ENCODE peak calls at places on chromosomes 13 and 19, in nine cellular contexts. One of them, this sample, is unnamed.
A peak's percentile ranks its signal among the peaks of the same experiment; 100 is the strongest.

GRCh38 chr13:46492946-46493345 is 60.0 kb upstream of the LRCH1 start:
- DNase-seq in mammary epithelial cell: peak; percentile 16
- DNase-seq in suprapubic skin: no peak
- DNase-seq in breast epithelium: no peak
- DNase-seq in heart left ventricle: no peak
- DNase-seq in small intestine: peak; percentile 48
- DNase-seq in uterus: no peak
- DNase-seq in GM23248: peak; percentile 65
- DNase-seq in heart right ventricle: no peak
- DNase-seq in this sample: peak; percentile 9

GRCh38 chr13:113920606-113921306 is 53.1 kb downstream of the C13orf46 start:
- DNase-seq in mammary epithelial cell: no peak
- DNase-seq in heart left ventricle: no peak
- DNase-seq in small intestine: no peak
- DNase-seq in uterus: no peak
- DNase-seq in GM23248: no peak
- DNase-seq in suprapubic skin: peak; percentile 40
- DNase-seq in breast epithelium: peak; percentile 7
- DNase-seq in heart right ventricle: no peak
- DNase-seq in this sample: no peak

GRCh38 chr13:27868639-27869435 is 51.0 kb upstream of the PDX1 start:
- DNase-seq in heart left ventricle: no peak
- DNase-seq in suprapubic skin: no peak
- DNase-seq in breast epithelium: no peak
- DNase-seq in mammary epithelial cell: no peak
- DNase-seq in small intestine: peak; percentile 77
- DNase-seq in uterus: no peak
- DNase-seq in heart right ventricle: no peak
- DNase-seq in GM23248: peak; percentile 52
- DNase-seq in this sample: no peak

GRCh38 chr13:47555235-47555634 is 445.8 kb downstream of the SUCLA2 start:
- DNase-seq in heart left ventricle: no peak
- DNase-seq in mammary epithelial cell: peak; percentile 45
- DNase-seq in GM23248: no peak
- DNase-seq in suprapubic skin: no peak
- DNase-seq in uterus: no peak
- DNase-seq in breast epithelium: no peak
- DNase-seq in small intestine: no peak
- DNase-seq in heart right ventricle: no peak
- DNase-seq in this sample: no peak

GRCh38 chr19:33231511-33231910 is 5.9 kb upstream of the SLC7A10 start:
- DNase-seq in breast epithelium: no peak
- DNase-seq in GM23248: peak; percentile 78
- DNase-seq in mammary epithelial cell: no peak
- DNase-seq in heart left ventricle: no peak
- DNase-seq in uterus: no peak
- DNase-seq in suprapubic skin: no peak
- DNase-seq in small intestine: no peak
- DNase-seq in heart right ventricle: no peak
- DNase-seq in this sample: no peak

GRCh38 chr19:8814176-8814575 is 17.9 kb downstream of the ZNF558 start:
- DNase-seq in uterus: no peak
- DNase-seq in suprapubic skin: no peak
- DNase-seq in heart right ventricle: no peak
- DNase-seq in breast epithelium: no peak
- DNase-seq in small intestine: no peak
- DNase-seq in mammary epithelial cell: no peak
- DNase-seq in heart left ventricle: no peak
- DNase-seq in GM23248: no peak
- DNase-seq in this sample: no peak

GRCh38 chr13:78595458-78595818 is 7.9 kb downstream of the POU4F1 start:
- DNase-seq in breast epithelium: no peak
- DNase-seq in heart left ventricle: no peak
- DNase-seq in small intestine: no peak
- DNase-seq in mammary epithelial cell: no peak
- DNase-seq in GM23248: no peak
- DNase-seq in uterus: no peak
- DNase-seq in heart right ventricle: no peak
- DNase-seq in suprapubic skin: no peak
- DNase-seq in this sample: no peak

GRCh38 chr19:49851456-49852259 is 699 bp downstream of the PTOV1 start:
- DNase-seq in small intestine: peak; percentile 24
- DNase-seq in uterus: peak; percentile 51
- DNase-seq in heart right ventricle: peak; percentile 46
- DNase-seq in GM23248: peak; percentile 53
- DNase-seq in breast epithelium: no peak
- DNase-seq in mammary epithelial cell: no peak
- DNase-seq in suprapubic skin: peak; percentile 74
- DNase-seq in heart left ventricle: peak; percentile 58
- DNase-seq in this sample: no peak

GRCh38 chr19:23957660-23958281 is 43.1 kb downstream of the ZNF726 start:
- DNase-seq in small intestine: peak; percentile 1
- DNase-seq in mammary epithelial cell: peak; percentile 88
- DNase-seq in GM23248: peak; percentile 79
- DNase-seq in uterus: no peak
- DNase-seq in breast epithelium: no peak
- DNase-seq in suprapubic skin: no peak
- DNase-seq in heart right ventricle: no peak
- DNase-seq in heart left ventricle: no peak
- DNase-seq in this sample: no peak

GRCh38 chr13:28171266-28171665 is 32.9 kb downstream of the PAN3 start:
- DNase-seq in heart left ventricle: no peak
- DNase-seq in suprapubic skin: no peak
- DNase-seq in breast epithelium: no peak
- DNase-seq in heart right ventricle: no peak
- DNase-seq in GM23248: no peak
- DNase-seq in mammary epithelial cell: no peak
- DNase-seq in uterus: no peak
- DNase-seq in small intestine: no peak
- DNase-seq in this sample: no peak

GRCh38 chr19:33300016-33300981 is 2.0 kb downstream of the CEBPA start:
- DNase-seq in heart left ventricle: no peak
- DNase-seq in breast epithelium: peak; percentile 51
- DNase-seq in GM23248: no peak
- DNase-seq in uterus: no peak
- DNase-seq in small intestine: no peak
- DNase-seq in heart right ventricle: peak; percentile 45
- DNase-seq in mammary epithelial cell: no peak
- DNase-seq in suprapubic skin: peak; percentile 70
- DNase-seq in this sample: no peak

GRCh38 chr13:60112771-60113170 is 51.0 kb downstream of the DIAPH3 start:
- DNase-seq in heart left ventricle: no peak
- DNase-seq in mammary epithelial cell: peak; percentile 34
- DNase-seq in uterus: no peak
- DNase-seq in GM23248: peak; percentile 75
- DNase-seq in breast epithelium: no peak
- DNase-seq in small intestine: no peak
- DNase-seq in heart right ventricle: no peak
- DNase-seq in suprapubic skin: no peak
- DNase-seq in this sample: no peak

GRCh38 chr13:20190481-20191310 is 2.0 kb downstream of the GJB2 start:
- DNase-seq in GM23248: peak; percentile 89
- DNase-seq in heart right ventricle: no peak
- DNase-seq in suprapubic skin: no peak
- DNase-seq in mammary epithelial cell: peak; percentile 85
- DNase-seq in heart left ventricle: no peak
- DNase-seq in small intestine: no peak
- DNase-seq in breast epithelium: no peak
- DNase-seq in uterus: no peak
- DNase-seq in this sample: no peak

GRCh38 chr19:12782424-12783225 is 7.3 kb upstream of the HOOK2 start:
- DNase-seq in small intestine: peak; percentile 74
- DNase-seq in heart right ventricle: peak; percentile 95
- DNase-seq in mammary epithelial cell: peak; percentile 59
- DNase-seq in GM23248: peak; percentile 84
- DNase-seq in uterus: peak; percentile 90
- DNase-seq in heart left ventricle: peak; percentile 95
- DNase-seq in suprapubic skin: peak; percentile 93
- DNase-seq in breast epithelium: peak; percentile 80
- DNase-seq in this sample: no peak

GRCh38 chr19:11091343-11092153 is 2.3 kb downstream of the LDLR start:
- DNase-seq in uterus: peak; percentile 71
- DNase-seq in GM23248: peak; percentile 98
- DNase-seq in heart right ventricle: no peak
- DNase-seq in small intestine: peak; percentile 83
- DNase-seq in breast epithelium: peak; percentile 77
- DNase-seq in suprapubic skin: peak; percentile 87
- DNase-seq in mammary epithelial cell: peak; percentile 97
- DNase-seq in heart left ventricle: peak; percentile 51
- DNase-seq in this sample: no peak

GRCh38 chr19:11087870-11088507 is 1.3 kb upstream of the LDLR start:
- DNase-seq in small intestine: no peak
- DNase-seq in heart right ventricle: no peak
- DNase-seq in suprapubic skin: no peak
- DNase-seq in GM23248: no peak
- DNase-seq in mammary epithelial cell: no peak
- DNase-seq in uterus: no peak
- DNase-seq in heart left ventricle: no peak
- DNase-seq in breast epithelium: no peak
- DNase-seq in this sample: no peak

GRCh38 chr19:11090264-11091032 is 1.2 kb downstream of the LDLR start:
- DNase-seq in heart left ventricle: peak; percentile 99
- DNase-seq in mammary epithelial cell: peak; percentile 93
- DNase-seq in small intestine: peak; percentile 99
- DNase-seq in breast epithelium: peak; percentile 99
- DNase-seq in suprapubic skin: peak; percentile 99
- DNase-seq in uterus: peak; percentile 97
- DNase-seq in GM23248: peak; percentile 98
- DNase-seq in heart right ventricle: peak; percentile 98
- DNase-seq in this sample: peak; percentile 64

GRCh38 chr19:11088508-11089253 is 582 bp upstream of the LDLR start:
- DNase-seq in mammary epithelial cell: no peak
- DNase-seq in heart left ventricle: no peak
- DNase-seq in uterus: no peak
- DNase-seq in breast epithelium: no peak
- DNase-seq in small intestine: peak; percentile 48
- DNase-seq in suprapubic skin: peak; percentile 71
- DNase-seq in heart right ventricle: no peak
- DNase-seq in GM23248: peak; percentile 35
- DNase-seq in this sample: no peak

GRCh38 chr19:11089254-11090013 is at the start of gene LDLR:
- DNase-seq in breast epithelium: peak; percentile 87
- DNase-seq in GM23248: peak; percentile 94
- DNase-seq in heart right ventricle: peak; percentile 75
- DNase-seq in small intestine: peak; percentile 97
- DNase-seq in suprapubic skin: peak; percentile 94
- DNase-seq in mammary epithelial cell: peak; percentile 95
- DNase-seq in heart left ventricle: peak; percentile 80
- DNase-seq in uterus: peak; percentile 78
- DNase-seq in this sample: peak; percentile 95
- H3K4me1 ChIP-seq in breast epithelium: peaks cover 13% of the 10 kb centered on the region
- H3K4me1 ChIP-seq in GM23248: peaks cover 38% of the 10 kb centered on the region
- H3K4me1 ChIP-seq in heart right ventricle: peaks cover 41% of the 10 kb centered on the region
- H3K4me1 ChIP-seq in small intestine: peaks cover 6% of the 10 kb centered on the region
- H3K4me1 ChIP-seq in suprapubic skin: peaks cover 80% of the 10 kb centered on the region
- H3K4me1 ChIP-seq in mammary epithelial cell: peaks cover 33% of the 10 kb centered on the region
- H3K4me1 ChIP-seq in heart left ventricle: peaks cover 42% of the 10 kb centered on the region
- H3K4me1 ChIP-seq in uterus: peaks cover 5% of the 10 kb centered on the region
- H3K4me1 ChIP-seq in this sample: no peaks in the 10 kb centered on the region

GRCh38 chr19:1239796-1240737 is 1.5 kb upstream of the ATP5F1D start:
- DNase-seq in suprapubic skin: peak; percentile 91
- DNase-seq in heart left ventricle: peak; percentile 94
- DNase-seq in GM23248: peak; percentile 97
- DNase-seq in small intestine: peak; percentile 73
- DNase-seq in mammary epithelial cell: peak; percentile 70
- DNase-seq in heart right ventricle: peak; percentile 92
- DNase-seq in breast epithelium: peak; percentile 85
- DNase-seq in uterus: peak; percentile 93
- DNase-seq in this sample: no peak

GRCh38 chr19:1239420-1239795 is 1.6 kb upstream of the CBARP start:
- DNase-seq in mammary epithelial cell: no peak
- DNase-seq in uterus: no peak
- DNase-seq in breast epithelium: no peak
- DNase-seq in heart left ventricle: peak; percentile 43
- DNase-seq in heart right ventricle: no peak
- DNase-seq in small intestine: no peak
- DNase-seq in suprapubic skin: no peak
- DNase-seq in GM23248: no peak
- DNase-seq in this sample: no peak

GRCh38 chr19:1241417-1242095 is at the start of gene ATP5F1D:
- DNase-seq in suprapubic skin: peak; percentile 95
- DNase-seq in GM23248: peak; percentile 98
- DNase-seq in heart left ventricle: peak; percentile 97
- DNase-seq in mammary epithelial cell: peak; percentile 91
- DNase-seq in breast epithelium: peak; percentile 93
- DNase-seq in uterus: peak; percentile 94
- DNase-seq in small intestine: peak; percentile 95
- DNase-seq in heart right ventricle: peak; percentile 96
- DNase-seq in this sample: no peak

GRCh38 chr19:1238373-1239303 is 833 bp upstream of the CBARP start:
- DNase-seq in mammary epithelial cell: no peak
- DNase-seq in suprapubic skin: no peak
- DNase-seq in breast epithelium: no peak
- DNase-seq in small intestine: no peak
- DNase-seq in GM23248: no peak
- DNase-seq in heart left ventricle: peak; percentile 42
- DNase-seq in uterus: peak; percentile 37
- DNase-seq in heart right ventricle: no peak
- DNase-seq in this sample: no peak

GRCh38 chr19:1240925-1241324 is 626 bp upstream of the ATP5F1D start:
- DNase-seq in uterus: no peak
- DNase-seq in suprapubic skin: no peak
- DNase-seq in mammary epithelial cell: no peak
- DNase-seq in GM23248: no peak
- DNase-seq in breast epithelium: no peak
- DNase-seq in heart right ventricle: no peak
- DNase-seq in small intestine: no peak
- DNase-seq in heart left ventricle: no peak
- DNase-seq in this sample: no peak
- H3K4me3 ChIP-seq in uterus: no peak overlapping the region
- H3K4me3 ChIP-seq in suprapubic skin: peak overlapping the region; percentile 97
- H3K4me3 ChIP-seq in mammary epithelial cell: no peak overlapping the region
- H3K4me3 ChIP-seq in GM23248: peak overlapping the region; percentile 81
- H3K4me3 ChIP-seq in breast epithelium: peak overlapping the region; percentile 88
- H3K4me3 ChIP-seq in heart right ventricle: peak overlapping the region; percentile 82
- H3K4me3 ChIP-seq in small intestine: peak overlapping the region; percentile 29
- H3K4me3 ChIP-seq in heart left ventricle: no peak overlapping the region
- H3K4me3 ChIP-seq in this sample: no peak overlapping the region

GRCh38 chr19:58346961-58347929 is 6.0 kb downstream of the A1BG start:
- DNase-seq in breast epithelium: peak; percentile 62
- DNase-seq in heart left ventricle: peak; percentile 60
- DNase-seq in suprapubic skin: no peak
- DNase-seq in mammary epithelial cell: peak; percentile 52
- DNase-seq in uterus: peak; percentile 58
- DNase-seq in heart right ventricle: peak; percentile 61
- DNase-seq in GM23248: peak; percentile 75
- DNase-seq in small intestine: peak; percentile 20
- DNase-seq in this sample: no peak
- H3K27ac ChIP-seq in breast epithelium: peak overlapping the region; percentile 86
- H3K27ac ChIP-seq in heart left ventricle: peak overlapping the region; percentile 54
- H3K27ac ChIP-seq in suprapubic skin: peak overlapping the region; percentile 30
- H3K27ac ChIP-seq in mammary epithelial cell: no peak overlapping the region
- H3K27ac ChIP-seq in uterus: peak overlapping the region; percentile 92
- H3K27ac ChIP-seq in heart right ventricle: peak overlapping the region; percentile 71
- H3K27ac ChIP-seq in GM23248: peak overlapping the region; percentile 23
- H3K27ac ChIP-seq in small intestine: peak overlapping the region; percentile 73
- H3K27ac ChIP-seq in this sample: no peak overlapping the region

DNA sequence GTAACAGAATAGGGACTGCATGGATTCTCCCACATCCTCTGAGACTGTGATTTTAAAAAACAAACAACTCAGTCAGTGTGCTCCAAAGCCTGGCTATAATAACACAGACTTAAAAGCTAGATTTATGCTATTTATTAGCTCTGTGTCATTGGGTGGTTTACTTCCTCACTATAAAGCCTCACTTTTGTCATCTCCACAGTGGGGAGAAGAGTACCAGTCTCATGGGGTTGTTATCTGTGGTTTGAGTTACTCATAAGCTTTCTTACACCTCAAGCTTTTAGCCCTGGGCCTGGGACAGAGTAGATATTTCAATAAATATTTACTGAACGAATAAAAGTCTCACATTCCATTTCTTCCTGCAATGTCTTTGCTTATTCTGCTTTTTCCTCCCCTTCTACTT is 5.3 kb downstream of the RNASEH2B start:
- DNase-seq in suprapubic skin: no peak
- DNase-seq in mammary epithelial cell: peak; percentile 32
- DNase-seq in heart left ventricle: no peak
- DNase-seq in breast epithelium: no peak
- DNase-seq in GM23248: peak; percentile 70
- DNase-seq in uterus: no peak
- DNase-seq in heart right ventricle: no peak
- DNase-seq in small intestine: no peak
- DNase-seq in this sample: no peak
- H3K4me1 ChIP-seq in suprapubic skin: peaks cover 31% of the 10 kb centered on the region
- H3K4me1 ChIP-seq in mammary epithelial cell: peaks cover 22% of the 10 kb centered on the region
- H3K4me1 ChIP-seq in heart left ventricle: peaks cover 63% of the 10 kb centered on the region
- H3K4me1 ChIP-seq in breast epithelium: peaks cover 9% of the 10 kb centered on the region
- H3K4me1 ChIP-seq in GM23248: peaks cover 32% of the 10 kb centered on the region
- H3K4me1 ChIP-seq in uterus: peaks cover 5% of the 10 kb centered on the region
- H3K4me1 ChIP-seq in heart right ventricle: peaks cover 58% of the 10 kb centered on the region
- H3K4me1 ChIP-seq in small intestine: peaks cover 22% of the 10 kb centered on the region
- H3K4me1 ChIP-seq in this sample: peaks cover 5% of the 10 kb centered on the region